ENCODE peak calls at places on chromosomes 12 and 14, in ten cellular contexts. S, I, C, L, F, D, V, W, N and J are unnamed samples.

GRCh38 chr14:72613196-72613974 is 280.5 kb downstream of the DPF3 start:
- DNase-seq in V (no peak), W (no peak), C (peak), S (no peak), F (no peak), L (no peak), I (no peak), N (peak), D (no peak), J (peak)

GRCh38 chr14:67722293-67722692 is 20.6 kb downstream of the RDH12 start:
- DNase-seq in I (no peak), C (no peak), D (no peak), L (no peak), F (no peak), S (no peak), W (no peak), N (peak), V (no peak), J (no peak)

GRCh38 chr12:75208851-75209781 is 523 bp downstream of the KCNC2 start:
- DNase-seq in C (peak), V (no peak), N (no peak), L (no peak), I (no peak), D (no peak), S (no peak), F (peak), W (no peak), J (no peak)

GRCh38 chr14:57865066-57865449 is 834 bp downstream of the SLC35F4 start:
- DNase-seq in L (no peak), D (no peak), S (no peak), V (no peak), C (no peak), W (no peak), I (no peak), F (no peak), N (no peak), J (no peak)

GRCh38 chr12:50090391-50090790 is 5.2 kb downstream of the SMARCD1 start:
- DNase-seq in I (no peak), V (no peak), L (no peak), D (no peak), W (no peak), F (no peak), N (no peak), C (no peak), S (no peak), J (no peak)

GRCh38 chr12:122918827-122919226 is 22.9 kb upstream of the VPS37B start:
- DNase-seq in I (no peak), F (no peak), N (no peak), D (no peak), W (no peak), L (no peak), V (no peak), S (no peak), C (no peak), J (no peak)

GRCh38 chr14:85634205-85634604 is 104.3 kb downstream of the FLRT2 start:
- DNase-seq in L (no peak), V (no peak), D (peak), W (peak), I (no peak), S (no peak), N (no peak), F (no peak), C (no peak), J (no peak)

GRCh38 chr14:77284066-77284855 is 13.3 kb upstream of the NGB start:
- DNase-seq in S (no peak), I (no peak), C (no peak), L (no peak), F (no peak), N (no peak), V (no peak), D (no peak), W (no peak), J (no peak)

GRCh38 chr14:92513966-92514843 is 624 bp downstream of the RIN3 start:
- DNase-seq in C (no peak), D (no peak), V (no peak), N (no peak), W (no peak), I (no peak), L (no peak), S (peak), F (no peak), J (no peak)

GRCh38 chr12:57451233-57451778 is 3.8 kb upstream of the INHBE start:
- DNase-seq in W (no peak), L (no peak), D (no peak), V (no peak), S (no peak), F (no peak), I (no peak), N (no peak), C (no peak), J (no peak)

GRCh38 chr12:108875682-108876361 is 4.1 kb upstream of the DAO start:
- DNase-seq in C (no peak), F (no peak), N (no peak), W (no peak), I (no peak), S (no peak), L (no peak), D (no peak), V (no peak), J (no peak)

GRCh38 chr14:68791078-68791983 is 1.5 kb downstream of the ZFP36L1 start:
- DNase-seq in D (no peak), I (no peak), S (no peak), F (no peak), V (no peak), N (no peak), L (no peak), C (no peak), W (no peak), J (no peak)

GRCh38 chr12:24750263-24750662 is 198.6 kb downstream of the BCAT1 start:
- DNase-seq in N (no peak), F (peak), L (no peak), W (no peak), V (no peak), D (no peak), I (no peak), S (no peak), C (no peak), J (no peak)

GRCh38 chr12:46964496-46965098 is 114.8 kb upstream of the PCED1B start:
- DNase-seq in D (no peak), C (peak), S (no peak), L (no peak), W (no peak), F (peak), I (no peak), N (peak), V (no peak), J (no peak)

GRCh38 chr14:65239897-65240296 is 137.6 kb upstream of the MAX start:
- DNase-seq in C (no peak), N (no peak), I (no peak), F (no peak), V (no peak), D (no peak), S (no peak), W (no peak), L (no peak), J (no peak)